ENCODE peak calls at places on chromosomes 3 and 15, in six cellular contexts. H is HCT116, B is gastrocnemius medialis, J is adrenal gland, P is sigmoid colon, O is ovary. E is an unnamed sample. For H3K27me3, the result is how much of the 10 kb centered on the place peaks cover.

GRCh38 chr15:77507911-77508310 is 87.2 kb downstream of the HMG20A start:
- DNase-seq in H (peak), B (peak), J (peak), P (peak), O (no peak), E (no peak)

GRCh38 chr15:25236143-25236860 is 202.5 kb downstream of the UBE3A start:
- DNase-seq in H (no peak), B (no peak), J (no peak), P (peak), O (no peak), E (peak)

GRCh38 chr15:64197425-64197824 is 34.6 kb upstream of the PPIB start:
- DNase-seq in H (no peak), B (no peak), J (no peak), P (no peak), O (no peak), E (no peak)

GRCh38 chr3:12227833-12228232 is 61.0 kb upstream of the PPARG start:
- DNase-seq in H (no peak), B (no peak), J (no peak), P (no peak), O (no peak), E (no peak)

GRCh38 chr3:101865751-101866509 is 16.6 kb downstream of the NFKBIZ start:
- DNase-seq in H (peak), B (no peak), J (no peak), P (no peak), O (no peak), E (no peak)

GRCh38 chr3:193910310-193910709 is 225.6 kb upstream of the HES1 start:
- DNase-seq in H (no peak), B (no peak), J (no peak), P (no peak), O (no peak), E (no peak)

GRCh38 chr3:181730934-181731333 is 19.2 kb downstream of the SOX2 start:
- DNase-seq in H (no peak), B (no peak), J (no peak), P (no peak), O (no peak), E (no peak)

GRCh38 chr3:142273501-142273900 is 48.1 kb upstream of the GK5 start:
- DNase-seq in H (no peak), B (no peak), J (no peak), P (no peak), O (no peak), E (no peak)

GRCh38 chr15:40336129-40337122 is 4.3 kb downstream of the CCDC9B start:
- DNase-seq in H (no peak), B (no peak), J (no peak), P (no peak), O (no peak), E (no peak)

GRCh38 chr3:50165388-50166308 is 10.5 kb downstream of the SEMA3F start:
- DNase-seq in H (no peak), B (no peak), J (no peak), P (no peak), O (peak), E (no peak)

DNA sequence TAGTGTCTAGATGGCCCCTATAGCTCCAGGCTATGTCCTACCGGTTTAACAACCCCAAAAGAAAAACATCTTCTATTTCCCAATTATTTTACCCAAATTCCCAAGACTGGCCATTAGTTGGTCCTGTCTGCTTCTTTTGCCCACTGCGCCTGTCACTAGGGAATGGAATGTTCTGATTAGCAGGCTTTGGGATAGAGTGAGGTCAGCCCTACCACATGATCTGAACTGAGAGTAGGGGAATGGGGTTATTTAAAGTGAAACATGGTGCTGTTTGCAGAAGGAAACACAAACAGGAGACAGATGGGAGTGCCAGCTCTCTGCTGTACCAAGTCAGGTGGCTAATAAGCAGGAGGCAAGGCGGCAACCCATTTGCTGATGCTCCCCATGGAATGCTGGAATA is 635.6 kb upstream of the CFAP20DC start:
- DNase-seq in H (no peak), B (no peak), J (no peak), P (no peak), O (no peak), E (no peak)
- TF ChIP-seq POLR2A in H (no peak), B (no peak), J (no peak), P (no peak), O (no peak), E (no peak)

DNA sequence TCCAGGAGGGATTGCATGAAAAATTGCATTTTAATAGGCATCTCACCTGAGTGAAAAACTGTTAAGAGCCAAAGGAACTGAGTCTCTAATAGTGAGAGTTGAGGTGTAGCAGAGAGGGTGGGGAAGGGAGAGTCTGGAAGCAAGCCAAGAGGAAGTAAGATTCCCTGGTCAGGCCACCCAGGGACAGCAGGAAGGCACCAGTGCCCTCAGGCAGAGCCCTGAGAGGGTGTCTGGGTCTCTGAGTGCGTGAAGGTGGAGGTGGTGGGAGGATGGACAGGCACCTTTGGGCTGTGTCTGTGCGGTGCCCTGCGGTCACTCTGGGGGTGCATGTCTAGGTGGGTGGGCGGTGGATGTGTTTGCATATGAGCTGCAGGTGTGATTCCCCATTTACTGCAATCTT is 300.4 kb upstream of the ROPN1 start:
- DNase-seq in H (no peak), B (no peak), J (no peak), P (no peak), O (no peak), E (no peak)
- H3K27me3 ChIP-seq in H (half or more), B (under half), J (under half), P (under half), O (under half), E (under half)

DNA sequence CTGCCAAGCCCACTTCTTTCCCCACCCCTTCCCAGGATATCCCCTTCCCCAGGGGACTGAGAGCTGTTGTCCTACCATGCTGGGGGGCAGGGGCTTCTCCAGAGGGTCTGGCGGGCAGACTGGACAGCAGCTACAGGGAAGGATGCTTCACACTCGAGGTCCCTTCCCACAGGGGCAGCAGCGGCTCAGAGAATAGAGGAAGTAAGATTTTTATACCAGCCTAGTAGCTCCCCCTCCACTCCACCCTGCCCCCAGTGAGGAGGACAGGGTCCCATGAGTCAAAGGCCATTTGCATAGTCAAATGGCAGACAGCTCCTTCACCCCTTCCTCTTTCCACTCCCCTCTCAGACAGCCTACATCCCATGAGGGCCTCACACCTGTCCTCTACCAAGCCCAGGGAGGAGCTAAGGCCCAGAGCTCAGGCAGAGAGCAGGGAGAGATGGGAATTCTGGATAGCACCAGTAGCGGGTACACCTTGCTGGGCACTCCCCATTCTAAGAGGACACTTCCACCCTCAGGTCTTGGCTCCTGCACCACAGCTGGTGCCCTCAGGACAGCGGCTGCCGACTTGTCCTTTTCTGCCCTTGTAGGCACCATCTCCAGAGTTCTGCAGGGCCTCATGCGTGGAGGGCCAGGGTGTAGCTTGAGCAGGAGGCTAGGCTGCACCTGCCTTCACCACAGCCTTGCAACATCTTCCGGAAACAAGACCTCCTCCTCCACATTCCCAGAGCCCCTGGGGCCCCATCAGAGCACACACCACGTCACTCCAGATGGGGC is at the start of gene TLR9:
- DNase-seq in H (no peak), B (no peak), J (no peak), P (no peak), O (no peak), E (peak)
- TF ChIP-seq POLR2A in H (no peak), B (no peak), J (no peak), P (no peak), O (no peak), E (no peak)

GRCh38 chr3:62355703-62356102 is 17.6 kb downstream of the FEZF2 start:
- DNase-seq in H (no peak), B (no peak), J (no peak), P (no peak), O (no peak), E (no peak)
- H3K27me3 ChIP-seq in H (half or more), B (under half), J (under half), P (under half), O (under half), E (under half)

GRCh38 chr3:152267831-152268500 is 763 bp upstream of the MBNL1 start:
- DNase-seq in H (no peak), B (no peak), J (no peak), P (no peak), O (no peak), E (no peak)

GRCh38 chr3:152269423-152270144 is 855 bp downstream of the MBNL1 start:
- DNase-seq in H (no peak), B (peak), J (peak), P (peak), O (peak), E (peak)

GRCh38 chr3:152270145-152270870 is 1.6 kb downstream of the MBNL1 start:
- DNase-seq in H (no peak), B (peak), J (no peak), P (no peak), O (no peak), E (no peak)

GRCh38 chr3:152267319-152267689 is 1.4 kb upstream of the MBNL1 start:
- DNase-seq in H (no peak), B (no peak), J (no peak), P (no peak), O (no peak), E (no peak)

GRCh38 chr3:152268501-152269422 is at the start of gene MBNL1:
- DNase-seq in H (peak), B (peak), J (peak), P (peak), O (peak), E (peak)
- TF ChIP-seq POLR2A in H (peak), B (no peak), J (peak), P (peak), O (no peak), E (peak)

GRCh38 chr3:187618732-187619131 is 51.5 kb downstream of the SST start:
- DNase-seq in H (no peak), B (no peak), J (no peak), P (no peak), O (no peak), E (no peak)
- H3K27me3 ChIP-seq in H (under half), B (under half), J (under half), P (under half), O (under half), E (under half)

GRCh38 chr15:52997123-52997522 is 207.0 kb upstream of the ONECUT1 start:
- DNase-seq in H (no peak), B (no peak), J (no peak), P (no peak), O (no peak), E (no peak)
- TF ChIP-seq POLR2A in H (no peak), B (no peak), J (no peak), P (no peak), O (no peak), E (no peak)

E was measured in spleen.